ENCODE peak calls at places on chromosomes 3 and 15, in nine cellular contexts. F, M, J, B, E, P, D, O and C are unnamed samples.

GRCh38 chr3:111589303-111590095 is 5.6 kb downstream of the ZBED2 start:
- DNase-seq in F (no peak), M (no peak), J (peak; percentile 65), B (no peak), E (no peak), P (no peak), D (no peak), O (no peak), C (no peak)

GRCh38 chr3:152583913-152584312 is 251.0 kb upstream of the P2RY1 start:
- DNase-seq in F (no peak), M (no peak), J (peak; percentile 11), B (no peak), E (no peak), P (no peak), D (no peak), O (no peak), C (no peak)

GRCh38 chr3:128745742-128746141 is 19.8 kb downstream of the RAB7A start:
- DNase-seq in F (no peak), M (no peak), J (no peak), B (no peak), E (no peak), P (no peak), D (no peak), O (no peak), C (no peak)

GRCh38 chr3:141094851-141095545 is 43.9 kb downstream of the SPSB4 start:
- DNase-seq in F (no peak), M (no peak), J (peak; percentile 68), B (peak; percentile 72), E (no peak), P (peak; percentile 48), D (no peak), O (no peak), C (no peak)

GRCh38 chr15:51861557-51862350 is 32.3 kb downstream of the TMOD3 start:
- DNase-seq in F (peak; percentile 56), M (no peak), J (no peak), B (no peak), E (no peak), P (no peak), D (no peak), O (no peak), C (no peak)

GRCh38 chr3:55885721-55886120 is 398.6 kb upstream of the WNT5A start:
- DNase-seq in F (no peak), M (no peak), J (peak; percentile 66), B (no peak), E (no peak), P (peak; percentile 7), D (peak; percentile 34), O (no peak), C (no peak)

GRCh38 chr15:43998607-43999006 is 171.8 kb downstream of the WDR76 start:
- DNase-seq in F (no peak), M (no peak), J (peak; percentile 75), B (no peak), E (no peak), P (peak; percentile 54), D (peak; percentile 29), O (no peak), C (no peak)

GRCh38 chr15:69160976-69161877 is 792 bp downstream of the GLCE start:
- DNase-seq in F (peak; percentile 3), M (peak; percentile 6), J (no peak), B (peak; percentile 11), E (peak; percentile 7), P (peak; percentile 61), D (no peak), O (peak; percentile 37), C (peak; percentile 17)

GRCh38 chr3:161700998-161701397 is 204.4 kb downstream of the OTOL1 start:
- DNase-seq in F (no peak), M (no peak), J (no peak), B (peak; percentile 21), E (no peak), P (no peak), D (no peak), O (peak; percentile 4), C (peak; percentile 47)

GRCh38 chr3:26847675-26848074 is 225.1 kb downstream of the LRRC3B start:
- DNase-seq in F (no peak), M (no peak), J (no peak), B (no peak), E (no peak), P (no peak), D (no peak), O (no peak), C (no peak)

GRCh38 chr15:36970522-36970921 is 129.8 kb downstream of the MEIS2 start:
- DNase-seq in F (no peak), M (no peak), J (no peak), B (peak; percentile 30), E (no peak), P (no peak), D (no peak), O (no peak), C (no peak)

GRCh38 chr15:57259511-57260143 is 116.7 kb upstream of the CGNL1 start:
- DNase-seq in F (no peak), M (no peak), J (no peak), B (peak; percentile 96), E (no peak), P (no peak), D (no peak), O (no peak), C (no peak)

GRCh38 chr3:182891364-182891763 is 89.0 kb downstream of the DCUN1D1 start:
- DNase-seq in F (no peak), M (no peak), J (no peak), B (no peak), E (no peak), P (no peak), D (no peak), O (no peak), C (no peak)

GRCh38 chr3:146218880-146219866 is 31.7 kb downstream of the PLSCR4 start:
- DNase-seq in F (peak; percentile 11), M (peak; percentile 47), J (no peak), B (no peak), E (no peak), P (peak; percentile 20), D (peak; percentile 20), O (peak; percentile 18), C (peak; percentile 48)

GRCh38 chr3:39721076-39721475 is 88.3 kb upstream of the MYRIP start:
- DNase-seq in F (no peak), M (no peak), J (no peak), B (no peak), E (no peak), P (peak; percentile 5), D (no peak), O (no peak), C (no peak)

GRCh38 chr15:65663521-65663920 is 41.8 kb downstream of the SLC24A1 start:
- DNase-seq in F (no peak), M (no peak), J (no peak), B (no peak), E (no peak), P (no peak), D (no peak), O (no peak), C (peak; percentile 54)

GRCh38 chr15:93121089-93121488 is 32.1 kb upstream of the RGMA start:
- DNase-seq in F (no peak), M (no peak), J (no peak), B (peak; percentile 8), E (no peak), P (no peak), D (no peak), O (no peak), C (no peak)

GRCh38 chr3:63972196-63972595 is 51.1 kb downstream of the PSMD6 start:
- DNase-seq in F (no peak), M (no peak), J (peak; percentile 93), B (no peak), E (no peak), P (peak; percentile 64), D (peak; percentile 56), O (no peak), C (no peak)

GRCh38 chr3:175002732-175003143 is 143.6 kb downstream of the NAALADL2 start:
- DNase-seq in F (no peak), M (no peak), J (peak; percentile 94), B (no peak), E (no peak), P (peak; percentile 55), D (peak; percentile 96), O (no peak), C (no peak)

GRCh38 chr15:35293353-35294130 is 208.4 kb upstream of the NANOGP8 start:
- DNase-seq in F (no peak), M (peak; percentile 50), J (peak; percentile 93), B (no peak), E (no peak), P (peak; percentile 71), D (no peak), O (no peak), C (peak; percentile 13)

GRCh38 chr15:59892995-59893394 is 111.1 kb upstream of the FOXB1 start:
- DNase-seq in F (no peak), M (no peak), J (peak; percentile 10), B (no peak), E (no peak), P (peak; percentile 24), D (no peak), O (peak; percentile 38), C (no peak)

GRCh38 chr3:23275814-23276213 is 72.7 kb downstream of the UBE2E2 start:
- DNase-seq in F (no peak), M (no peak), J (no peak), B (no peak), E (no peak), P (no peak), D (no peak), O (no peak), C (no peak)